ENCODE peak calls at places on chromosome 21, in eight cellular contexts. One of them, this sample, is unnamed.

GRCh38 chr21:35649186-35649585 is 411.1 kb downstream of the SETD4 start:
- DNase-seq in activated T-cell treated with anti-CD3 and anti-CD28 coated beads, Interleukin-2, amount 50 U/mL, for 48 hours: no peak
- DNase-seq in progenitor cell of endocrine pancreas: no peak
- DNase-seq in caudate nucleus: no peak
- DNase-seq in EH: peak
- DNase-seq in right atrium auricular region: no peak
- DNase-seq in GM03348: peak
- DNase-seq in CD4-positive, CD25-positive, alpha-beta regulatory T cell: no peak
- DNase-seq in this sample: no peak

GRCh38 chr21:32340863-32341848 is 42.5 kb downstream of the MRAP start:
- DNase-seq in activated T-cell treated with anti-CD3 and anti-CD28 coated beads, Interleukin-2, amount 50 U/mL, for 48 hours: no peak
- DNase-seq in progenitor cell of endocrine pancreas: no peak
- DNase-seq in caudate nucleus: no peak
- DNase-seq in EH: no peak
- DNase-seq in right atrium auricular region: no peak
- DNase-seq in GM03348: no peak
- DNase-seq in CD4-positive, CD25-positive, alpha-beta regulatory T cell: no peak
- DNase-seq in this sample: no peak

GRCh38 chr21:23887709-23888303 is 1719.5 kb downstream of the MRPL39 start:
- DNase-seq in activated T-cell treated with anti-CD3 and anti-CD28 coated beads, Interleukin-2, amount 50 U/mL, for 48 hours: peak
- DNase-seq in progenitor cell of endocrine pancreas: no peak
- DNase-seq in caudate nucleus: no peak
- DNase-seq in EH: no peak
- DNase-seq in right atrium auricular region: no peak
- DNase-seq in GM03348: no peak
- DNase-seq in CD4-positive, CD25-positive, alpha-beta regulatory T cell: peak
- DNase-seq in this sample: no peak

GRCh38 chr21:28518620-28519019 is 474.1 kb downstream of the LTN1 start:
- DNase-seq in activated T-cell treated with anti-CD3 and anti-CD28 coated beads, Interleukin-2, amount 50 U/mL, for 48 hours: no peak
- DNase-seq in progenitor cell of endocrine pancreas: no peak
- DNase-seq in caudate nucleus: no peak
- DNase-seq in EH: peak
- DNase-seq in right atrium auricular region: no peak
- DNase-seq in GM03348: no peak
- DNase-seq in CD4-positive, CD25-positive, alpha-beta regulatory T cell: no peak
- DNase-seq in this sample: no peak

GRCh38 chr21:31184462-31184861 is 146.2 kb upstream of the KRTAP19-8 start:
- DNase-seq in activated T-cell treated with anti-CD3 and anti-CD28 coated beads, Interleukin-2, amount 50 U/mL, for 48 hours: peak
- DNase-seq in progenitor cell of endocrine pancreas: no peak
- DNase-seq in caudate nucleus: no peak
- DNase-seq in EH: no peak
- DNase-seq in right atrium auricular region: no peak
- DNase-seq in GM03348: no peak
- DNase-seq in CD4-positive, CD25-positive, alpha-beta regulatory T cell: peak
- DNase-seq in this sample: no peak

GRCh38 chr21:42089093-42089631 is 18.0 kb downstream of the UMODL1 start:
- DNase-seq in activated T-cell treated with anti-CD3 and anti-CD28 coated beads, Interleukin-2, amount 50 U/mL, for 48 hours: no peak
- DNase-seq in progenitor cell of endocrine pancreas: no peak
- DNase-seq in caudate nucleus: no peak
- DNase-seq in EH: no peak
- DNase-seq in right atrium auricular region: no peak
- DNase-seq in GM03348: no peak
- DNase-seq in CD4-positive, CD25-positive, alpha-beta regulatory T cell: no peak
- DNase-seq in this sample: no peak

GRCh38 chr21:27643326-27643725 is 676.4 kb upstream of the ADAMTS5 start:
- DNase-seq in activated T-cell treated with anti-CD3 and anti-CD28 coated beads, Interleukin-2, amount 50 U/mL, for 48 hours: no peak
- DNase-seq in progenitor cell of endocrine pancreas: no peak
- DNase-seq in caudate nucleus: no peak
- DNase-seq in EH: no peak
- DNase-seq in right atrium auricular region: no peak
- DNase-seq in GM03348: no peak
- DNase-seq in CD4-positive, CD25-positive, alpha-beta regulatory T cell: no peak
- DNase-seq in this sample: no peak

GRCh38 chr21:17925000-17925610 is 105.9 kb upstream of the C21orf91 start:
- DNase-seq in activated T-cell treated with anti-CD3 and anti-CD28 coated beads, Interleukin-2, amount 50 U/mL, for 48 hours: peak
- DNase-seq in progenitor cell of endocrine pancreas: peak
- DNase-seq in caudate nucleus: no peak
- DNase-seq in EH: peak
- DNase-seq in right atrium auricular region: no peak
- DNase-seq in GM03348: peak
- DNase-seq in CD4-positive, CD25-positive, alpha-beta regulatory T cell: peak
- DNase-seq in this sample: peak

GRCh38 chr21:45381865-45382697 is 22.9 kb upstream of the COL18A1 start:
- DNase-seq in activated T-cell treated with anti-CD3 and anti-CD28 coated beads, Interleukin-2, amount 50 U/mL, for 48 hours: no peak
- DNase-seq in progenitor cell of endocrine pancreas: no peak
- DNase-seq in caudate nucleus: no peak
- DNase-seq in EH: no peak
- DNase-seq in right atrium auricular region: no peak
- DNase-seq in GM03348: no peak
- DNase-seq in CD4-positive, CD25-positive, alpha-beta regulatory T cell: no peak
- DNase-seq in this sample: no peak

GRCh38 chr21:15134711-15135110 is 69.9 kb upstream of the NRIP1 start:
- DNase-seq in activated T-cell treated with anti-CD3 and anti-CD28 coated beads, Interleukin-2, amount 50 U/mL, for 48 hours: no peak
- DNase-seq in progenitor cell of endocrine pancreas: no peak
- DNase-seq in caudate nucleus: no peak
- DNase-seq in EH: no peak
- DNase-seq in right atrium auricular region: no peak
- DNase-seq in GM03348: no peak
- DNase-seq in CD4-positive, CD25-positive, alpha-beta regulatory T cell: no peak
- DNase-seq in this sample: no peak

GRCh38 chr21:45640001-45640887 is 3.3 kb upstream of the PCBP3 start:
- DNase-seq in activated T-cell treated with anti-CD3 and anti-CD28 coated beads, Interleukin-2, amount 50 U/mL, for 48 hours: no peak
- DNase-seq in progenitor cell of endocrine pancreas: no peak
- DNase-seq in caudate nucleus: no peak
- DNase-seq in EH: no peak
- DNase-seq in right atrium auricular region: no peak
- DNase-seq in GM03348: no peak
- DNase-seq in CD4-positive, CD25-positive, alpha-beta regulatory T cell: no peak
- DNase-seq in this sample: no peak

This sample was measured in K562.